ENCODE peak calls at places on chromosomes 16 and 17, in eight cellular contexts. L, X, O, A, R, H, E and N are unnamed samples. For H3K9me3 and H3K27me3, the result is how much of the 10 kb centered on the place peaks cover.

GRCh38 chr17:62109378-62109902 is 44.4 kb upstream of the MED13 start:
- DNase-seq in L (peak), X (no peak), O (peak), A (peak), R (peak), H (peak), E (peak), N (no peak)

GRCh38 chr17:73900516-73900915 is 256.3 kb upstream of the SDK2 start:
- DNase-seq in L (no peak), X (no peak), O (no peak), A (no peak), R (no peak), H (no peak), E (no peak), N (no peak)

GRCh38 chr16:13510425-13511151 is 409.4 kb upstream of the ERCC4 start:
- DNase-seq in L (no peak), X (no peak), O (no peak), A (no peak), R (no peak), H (no peak), E (no peak), N (no peak)

GRCh38 chr17:14197582-14197981 is 39.1 kb downstream of the CDRT15 start:
- DNase-seq in L (no peak), X (no peak), O (no peak), A (no peak), R (no peak), H (no peak), E (peak), N (no peak)

GRCh38 chr17:45433136-45433535 is 466 bp upstream of the ARHGAP27 start:
- DNase-seq in L (no peak), X (no peak), O (no peak), A (no peak), R (no peak), H (no peak), E (no peak), N (no peak)

GRCh38 chr16:31253642-31254045 is 6.1 kb upstream of the ITGAM start:
- DNase-seq in L (peak), X (peak), O (peak), A (no peak), R (peak), H (peak), E (no peak), N (no peak)

GRCh38 chr17:39152134-39152884 is 872 bp upstream of the PLXDC1 start:
- DNase-seq in L (peak), X (peak), O (peak), A (no peak), R (peak), H (no peak), E (peak), N (peak)

GRCh38 chr17:29179232-29180036 is 764 bp downstream of the MYO18A start:
- DNase-seq in L (peak), X (no peak), O (peak), A (no peak), R (peak), H (no peak), E (no peak), N (peak)

GRCh38 chr16:75486014-75486404 is 9.2 kb downstream of the CHST6 start:
- DNase-seq in L (no peak), X (no peak), O (no peak), A (no peak), R (no peak), H (no peak), E (no peak), N (no peak)

GRCh38 chr16:1150511-1150982 is 2.4 kb upstream of the CACNA1H start:
- DNase-seq in L (no peak), X (no peak), O (no peak), A (peak), R (no peak), H (no peak), E (peak), N (peak)

GRCh38 chr17:30345527-30346075 is 11.7 kb upstream of the TMIGD1 start:
- DNase-seq in L (no peak), X (no peak), O (peak), A (no peak), R (no peak), H (no peak), E (no peak), N (no peak)

GRCh38 chr17:51461578-51462004 is 201.2 kb downstream of the UTP18 start:
- DNase-seq in L (peak), X (peak), O (peak), A (peak), R (peak), H (no peak), E (peak), N (peak)

GRCh38 chr16:79672524-79672923 is 72.0 kb upstream of the MAF start:
- DNase-seq in L (no peak), X (no peak), O (no peak), A (no peak), R (no peak), H (no peak), E (no peak), N (no peak)

GRCh38 chr16:87970206-87970605 is 19.0 kb downstream of the BANP start:
- DNase-seq in L (no peak), X (no peak), O (no peak), A (peak), R (no peak), H (no peak), E (no peak), N (no peak)

GRCh38 chr16:49703494-49703893 is 152.4 kb downstream of the ZNF423 start:
- DNase-seq in L (no peak), X (no peak), O (no peak), A (no peak), R (no peak), H (no peak), E (no peak), N (no peak)

GRCh38 chr17:58086953-58087352 is 3.7 kb downstream of the DYNLL2 start:
- DNase-seq in L (no peak), X (no peak), O (no peak), A (no peak), R (no peak), H (no peak), E (no peak), N (no peak)

GRCh38 chr16:1466968-1467521 is 7.8 kb downstream of the CLCN7 start:
- DNase-seq in L (no peak), X (no peak), O (no peak), A (peak), R (peak), H (no peak), E (no peak), N (no peak)

GRCh38 chr17:31842416-31843381 is 16.3 kb downstream of the COPRS start:
- DNase-seq in L (peak), X (peak), O (peak), A (peak), R (peak), H (peak), E (peak), N (peak)

GRCh38 chr17:40516581-40517285 is 15.3 kb upstream of the TNS4 start:
- DNase-seq in L (no peak), X (no peak), O (no peak), A (no peak), R (no peak), H (peak), E (peak), N (no peak)

GRCh38 chr17:15436399-15437369 is 30.7 kb downstream of the CDRT4 start:
- DNase-seq in L (peak), X (peak), O (peak), A (peak), R (peak), H (no peak), E (peak), N (peak)

GRCh38 chr16:86786338-86786737 is 208.0 kb downstream of the FOXL1 start:
- DNase-seq in L (no peak), X (no peak), O (no peak), A (no peak), R (no peak), H (no peak), E (no peak), N (no peak)

GRCh38 chr16:16062023-16062932 is 112.9 kb downstream of the ABCC1 start:
- DNase-seq in L (no peak), X (no peak), O (no peak), A (no peak), R (no peak), H (no peak), E (peak), N (no peak)

GRCh38 chr17:35022536-35023063 is 40.9 kb downstream of the RFFL start:
- DNase-seq in L (peak), X (peak), O (peak), A (peak), R (peak), H (peak), E (peak), N (peak)

GRCh38 chr17:5911919-5912318 is 158.3 kb upstream of the WSCD1 start:
- DNase-seq in L (no peak), X (no peak), O (no peak), A (no peak), R (no peak), H (no peak), E (no peak), N (no peak)

GRCh38 chr17:62723842-62724241 is 84.3 kb downstream of the MARCHF10 start:
- DNase-seq in L (no peak), X (no peak), O (no peak), A (peak), R (no peak), H (no peak), E (no peak), N (no peak)

GRCh38 chr16:8943001-8943763 is 20.5 kb downstream of the USP7 start:
- DNase-seq in L (no peak), X (no peak), O (no peak), A (no peak), R (no peak), H (no peak), E (no peak), N (no peak)

GRCh38 chr16:48082516-48082915 is 73.3 kb downstream of the ABCC12 start:
- DNase-seq in L (peak), X (no peak), O (no peak), A (peak), R (no peak), H (no peak), E (no peak), N (no peak)

GRCh38 chr16:49698416-49698815 is 157.5 kb downstream of the ZNF423 start:
- DNase-seq in L (peak), X (peak), O (no peak), A (no peak), R (no peak), H (no peak), E (no peak), N (peak)

GRCh38 chr17:39887078-39887477 is 19.1 kb downstream of the ZPBP2 start:
- DNase-seq in L (no peak), X (no peak), O (no peak), A (no peak), R (no peak), H (no peak), E (no peak), N (no peak)

GRCh38 chr17:2383628-2384167 is 17.2 kb downstream of the MNT start:
- DNase-seq in L (no peak), X (no peak), O (no peak), A (no peak), R (no peak), H (no peak), E (no peak), N (no peak)

GRCh38 chr17:63418540-63418939 is 27.6 kb downstream of the CYB561 start:
- DNase-seq in L (no peak), X (no peak), O (no peak), A (no peak), R (no peak), H (no peak), E (no peak), N (no peak)

GRCh38 chr17:78965369-78965982 is 14.2 kb downstream of the LGALS3BP start:
- DNase-seq in L (no peak), X (no peak), O (no peak), A (no peak), R (no peak), H (no peak), E (no peak), N (peak)

GRCh38 chr17:70869402-70870085 is 700.2 kb downstream of the KCNJ2 start:
- DNase-seq in L (no peak), X (no peak), O (no peak), A (no peak), R (no peak), H (no peak), E (no peak), N (no peak)

GRCh38 chr16:64910351-64910750 is 211.5 kb downstream of the CDH11 start:
- DNase-seq in L (peak), X (no peak), O (peak), A (peak), R (peak), H (no peak), E (no peak), N (peak)

GRCh38 chr17:65364408-65364807 is 197.0 kb downstream of the AXIN2 start:
- DNase-seq in L (no peak), X (no peak), O (no peak), A (no peak), R (no peak), H (no peak), E (no peak), N (no peak)
- H3K27ac ChIP-seq in L (no peak), X (no peak), O (no peak), A (no peak), R (no peak), H (no peak), E (no peak), N (no peak)

DNA sequence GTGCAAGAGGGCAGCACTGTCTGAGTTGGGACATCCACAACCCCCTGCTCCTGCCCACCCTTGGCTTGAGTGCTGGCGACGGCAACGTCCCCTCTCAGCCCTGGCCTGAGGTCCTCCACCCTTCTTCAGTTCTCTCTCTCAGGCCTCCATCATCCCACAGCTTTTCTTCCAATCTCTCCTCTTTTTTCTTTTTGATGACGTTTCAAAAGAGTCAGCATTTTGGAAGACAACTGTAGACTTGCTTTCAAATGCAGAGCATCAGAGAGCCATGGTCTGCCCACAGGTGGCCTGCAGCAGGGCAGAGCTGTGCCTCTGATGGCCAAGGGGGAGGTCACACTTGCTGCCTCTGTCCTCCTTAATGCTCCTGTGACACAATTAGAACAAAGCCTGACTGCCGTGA is 775.4 kb downstream of the KCNJ18 start:
- DNase-seq in L (no peak), X (no peak), O (no peak), A (no peak), R (no peak), H (no peak), E (no peak), N (no peak)
- H3K9me3 ChIP-seq in L (under half), X (under half), O (under half), A (under half), R (under half), H (under half), E (under half), N (under half)

GRCh38 chr16:60991886-60992285 is 1044.4 kb downstream of the CDH8 start:
- DNase-seq in L (no peak), X (no peak), O (no peak), A (no peak), R (no peak), H (no peak), E (no peak), N (no peak)

GRCh38 chr16:60989592-60989991 is 1046.6 kb downstream of the CDH8 start:
- DNase-seq in L (no peak), X (no peak), O (no peak), A (no peak), R (no peak), H (no peak), E (no peak), N (no peak)
- H3K27me3 ChIP-seq in L (under half), X (under half), O (under half), A (under half), R (under half), H (under half), E (under half), N (under half)

GRCh38 chr16:56743840-56744239 is 13.9 kb downstream of the NUP93 start:
- DNase-seq in L (peak), X (no peak), O (no peak), A (peak), R (peak), H (no peak), E (no peak), N (no peak)
- H3K27ac ChIP-seq in L (no peak), X (no peak), O (no peak), A (no peak), R (no peak), H (peak), E (no peak), N (no peak)

GRCh38 chr16:50767197-50767596 is 25.3 kb downstream of the CYLD start:
- DNase-seq in L (no peak), X (no peak), O (no peak), A (no peak), R (no peak), H (no peak), E (peak), N (no peak)
- H3K9me3 ChIP-seq in L (under half), X (under half), O (under half), A (under half), R (under half), H (under half), E (under half), N (under half)

GRCh38 chr16:88983157-88983556 is 6.2 kb upstream of the CBFA2T3 start:
- DNase-seq in L (no peak), X (no peak), O (no peak), A (no peak), R (no peak), H (no peak), E (no peak), N (no peak)
- H3K27me3 ChIP-seq in L (under half), X (under half), O (under half), A (under half), R (under half), H (under half), E (under half), N (under half)